ENCODE peak calls at places on chromosomes 13 and 19, in seven cellular contexts. P is dorsolateral prefrontal cortex, Q is thoracic aorta, N is choroid plexus epithelial cell, R is HFF-Myc, I is RWPE2, W is pancreas. F is an unnamed sample.

GRCh38 chr19:49883094-49883493 is 5.6 kb downstream of the TBC1D17 start:
- DNase-seq in P (no peak), Q (no peak), N (no peak), R (no peak), I (no peak), W (no peak), F (no peak)

GRCh38 chr13:32079586-32079985 is 48.0 kb downstream of the FRY start:
- DNase-seq in P (no peak), Q (no peak), N (no peak), R (no peak), I (no peak), W (no peak), F (no peak)

GRCh38 chr13:44267966-44268365 is 105.7 kb upstream of the SERP2 start:
- DNase-seq in P (no peak), Q (no peak), N (peak; percentile 77), R (no peak), I (no peak), W (no peak), F (no peak)

GRCh38 chr13:47484564-47484963 is 516.5 kb downstream of the SUCLA2 start:
- DNase-seq in P (no peak), Q (no peak), N (peak; percentile 83), R (peak; percentile 59), I (no peak), W (no peak), F (no peak)

GRCh38 chr19:49116544-49116943 is 2.4 kb downstream of the LIN7B start:
- DNase-seq in P (no peak), Q (no peak), N (no peak), R (no peak), I (no peak), W (no peak), F (no peak)

GRCh38 chr19:45340899-45341453 is 426 bp downstream of the KLC3 start:
- DNase-seq in P (no peak), Q (no peak), N (peak; percentile 13), R (no peak), I (no peak), W (no peak), F (no peak)

GRCh38 chr19:1321539-1321938 is 35.9 kb downstream of the EFNA2 start:
- DNase-seq in P (no peak), Q (no peak), N (no peak), R (no peak), I (peak; percentile 49), W (no peak), F (no peak)

GRCh38 chr13:41788552-41788951 is 172.4 kb downstream of the VWA8 start:
- DNase-seq in P (no peak), Q (no peak), N (no peak), R (no peak), I (no peak), W (no peak), F (no peak)

GRCh38 chr19:53254451-53255341 is at the start of gene ZNF677:
- DNase-seq in P (peak; percentile 95), Q (peak; percentile 48), N (peak; percentile 92), R (no peak), I (peak; percentile 90), W (peak; percentile 96), F (peak; percentile 96)

GRCh38 chr13:109642358-109642757 is 144.0 kb downstream of the IRS2 start:
- DNase-seq in P (no peak), Q (no peak), N (no peak), R (no peak), I (no peak), W (no peak), F (no peak)

GRCh38 chr19:35117017-35117570 is 1.5 kb downstream of the FXYD3 start:
- DNase-seq in P (no peak), Q (no peak), N (no peak), R (no peak), I (no peak), W (no peak), F (no peak)

GRCh38 chr19:43624933-43625332 is 5.5 kb upstream of the ZNF428 start:
- DNase-seq in P (peak; percentile 60), Q (no peak), N (peak; percentile 43), R (no peak), I (no peak), W (peak; percentile 74), F (no peak)

GRCh38 chr13:91046715-91047327 is 300.7 kb upstream of the MIR17HG start:
- DNase-seq in P (no peak), Q (no peak), N (peak; percentile 11), R (no peak), I (no peak), W (no peak), F (no peak)

GRCh38 chr13:107767119-107767518 is 448.2 kb downstream of the LIG4 start:
- DNase-seq in P (no peak), Q (no peak), N (no peak), R (no peak), I (no peak), W (no peak), F (no peak)

GRCh38 chr13:75907044-75907443 is 270.9 kb downstream of the LMO7 start:
- DNase-seq in P (no peak), Q (no peak), N (no peak), R (no peak), I (no peak), W (no peak), F (no peak)

GRCh38 chr19:12042893-12043292 is 7.4 kb upstream of the ZNF433 start:
- DNase-seq in P (no peak), Q (no peak), N (no peak), R (no peak), I (no peak), W (no peak), F (no peak)

GRCh38 chr19:52190679-52191293 is 934 bp downstream of the PPP2R1A start:
- DNase-seq in P (peak; percentile 31), Q (no peak), N (peak; percentile 68), R (no peak), I (no peak), W (peak; percentile 62), F (no peak)

GRCh38 chr13:60701919-60702318 is 304.9 kb downstream of the TDRD3 start:
- DNase-seq in P (no peak), Q (no peak), N (no peak), R (no peak), I (no peak), W (no peak), F (no peak)

GRCh38 chr13:42876810-42877550 is 95.6 kb downstream of the FAM216B start:
- DNase-seq in P (no peak), Q (no peak), N (peak; percentile 72), R (no peak), I (no peak), W (no peak), F (no peak)

GRCh38 chr13:42873081-42873480 is 91.7 kb downstream of the FAM216B start:
- DNase-seq in P (no peak), Q (no peak), N (no peak), R (no peak), I (no peak), W (no peak), F (no peak)

GRCh38 chr13:42876270-42876714 is 94.9 kb downstream of the FAM216B start:
- DNase-seq in P (no peak), Q (no peak), N (no peak), R (no peak), I (no peak), W (no peak), F (no peak)

GRCh38 chr13:42878721-42879120 is 97.3 kb downstream of the FAM216B start:
- DNase-seq in P (no peak), Q (no peak), N (peak; percentile 56), R (no peak), I (no peak), W (no peak), F (no peak)

DNA sequence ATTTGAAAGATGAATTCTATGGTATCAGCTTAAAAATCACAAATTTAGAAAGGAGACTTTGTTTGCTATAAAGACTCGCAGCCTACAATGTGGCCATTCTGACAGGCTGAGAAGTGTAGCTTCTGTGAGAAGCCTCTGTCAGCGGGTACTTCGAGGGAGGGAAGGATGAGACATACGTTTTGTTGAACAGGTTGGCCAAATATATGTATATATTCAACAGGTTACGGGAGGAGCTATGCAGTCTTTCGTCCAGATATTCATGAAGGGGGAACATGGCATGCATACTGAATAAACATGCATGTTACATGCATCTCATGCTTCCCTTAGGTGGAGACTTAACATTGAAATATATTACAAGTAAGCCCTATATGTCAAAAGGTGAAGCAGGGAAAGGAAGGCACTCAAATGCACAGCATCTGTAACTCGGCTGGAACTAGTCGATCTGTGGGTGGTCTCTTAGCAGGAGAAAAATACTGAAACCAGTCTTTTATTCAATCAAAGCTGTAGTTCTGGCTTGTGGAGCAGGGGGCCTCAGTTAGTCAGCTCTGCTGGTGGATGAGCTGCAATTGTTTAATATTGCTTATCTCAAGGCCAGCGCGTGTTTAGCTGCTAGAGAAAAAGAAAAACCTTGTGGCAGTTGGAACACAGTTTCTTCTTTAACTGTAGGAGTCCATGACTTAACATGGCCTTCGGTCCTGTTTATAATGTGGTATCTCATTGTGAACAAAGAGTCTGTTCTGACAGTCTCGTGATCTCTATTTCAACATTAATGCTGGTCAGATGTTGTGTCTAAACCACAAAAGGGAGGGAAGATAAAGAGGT is 94.3 kb downstream of the FAM216B start:
- DNase-seq in P (no peak), Q (no peak), N (peak; percentile 85), R (no peak), I (no peak), W (no peak), F (no peak)
- TF ChIP-seq CTCF in P (no peak), Q (no peak), N (peak; percentile 73), R (no peak), I (no peak), W (no peak), F (peak; percentile 67)

GRCh38 chr19:55112781-55113569 is 4.5 kb downstream of the PPP1R12C start:
- DNase-seq in P (no peak), Q (no peak), N (no peak), R (no peak), I (no peak), W (no peak), F (no peak)
- TF ChIP-seq CTCF in P (no peak), Q (no peak), N (peak; percentile 25), R (no peak), I (no peak), W (no peak), F (peak; percentile 18)

DNA sequence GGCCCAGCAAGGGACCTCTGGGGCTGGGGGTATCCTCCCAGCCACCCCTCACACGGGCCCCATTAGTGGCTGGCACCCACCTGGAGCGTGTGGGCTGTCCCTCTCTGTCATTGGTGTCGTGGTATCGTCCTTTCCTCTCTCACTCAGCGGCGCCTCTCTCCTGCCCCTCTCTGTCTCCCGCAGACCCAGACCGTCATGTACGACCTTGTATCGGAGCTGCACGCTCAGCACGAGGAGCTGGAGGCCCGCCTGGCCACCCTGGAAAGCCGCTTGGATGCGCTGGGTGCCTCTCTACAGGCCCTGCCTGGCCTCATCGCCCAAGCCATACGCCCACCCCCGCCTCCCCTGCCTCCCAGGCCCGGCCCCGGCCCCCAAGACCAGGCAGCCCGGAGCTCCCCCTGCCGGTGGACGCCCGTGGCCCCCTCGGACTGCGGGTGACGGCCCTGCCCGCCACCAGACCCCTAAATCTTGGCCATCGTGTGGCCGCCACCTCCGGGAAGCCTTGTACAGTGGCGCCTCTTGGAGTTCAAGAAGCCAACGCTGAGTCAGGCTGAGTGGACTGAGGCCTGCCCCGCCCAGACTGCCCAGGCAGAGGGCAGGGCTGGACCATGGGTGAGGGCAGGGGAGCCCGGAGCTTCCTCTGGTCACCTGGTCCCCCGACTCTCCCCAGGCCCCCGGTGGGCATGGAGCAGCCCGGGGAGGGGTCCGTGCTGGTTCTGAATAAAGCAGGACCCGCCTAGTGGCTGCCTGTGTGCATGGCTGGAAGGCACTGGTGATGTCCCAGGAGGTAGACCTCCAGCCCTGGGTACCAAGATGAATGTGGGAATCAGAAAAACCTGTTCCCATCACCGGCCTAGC is 9.8 kb upstream of the ARRDC2 start:
- DNase-seq in P (no peak), Q (no peak), N (no peak), R (no peak), I (no peak), W (peak; percentile 82), F (no peak)
- TF ChIP-seq CTCF in P (peak; percentile 7), Q (no peak), N (peak; percentile 24), R (no peak), I (peak; percentile 17), W (no peak), F (peak; percentile 73)

GRCh38 chr13:20980899-20981298 is 78.4 kb upstream of the XPO4 start:
- DNase-seq in P (no peak), Q (no peak), N (no peak), R (no peak), I (no peak), W (no peak), F (no peak)
- TF ChIP-seq CTCF in P (no peak), Q (no peak), N (no peak), R (no peak), I (no peak), W (no peak), F (no peak)